ENCODE peak calls at places on chromosome 3, in eight cellular contexts. Y is GM23248; Z is type B pancreatic cell; V is activated naive CD8-positive, alpha-beta T cell treated with anti-CD3 and anti-CD28 coated beads, Interleukin-2, amount 50 U/mL, for 24 hours; B is HuH-7; Q is cardiac muscle cell; K is AG08395; C is astrocyte of the spinal cord. S is an unnamed sample.

GRCh38 chr3:45748068-45748467 is 48.3 kb downstream of the SLC6A20 start:
- DNase-seq in Z (no peak), C (no peak), Q (no peak), B (no peak), V (no peak), Y (no peak), K (no peak), S (no peak)

GRCh38 chr3:126835472-126836219 is 131.6 kb downstream of the CHCHD6 start:
- DNase-seq in K (peak; percentile 70), B (no peak), Y (peak; percentile 85), Z (no peak), C (peak; percentile 56), Q (no peak), V (no peak), S (peak; percentile 90)

GRCh38 chr3:55000546-55000945 is 72.7 kb upstream of the LRTM1 start:
- DNase-seq in Y (peak; percentile 91), C (peak; percentile 94), B (no peak), Q (peak; percentile 41), Z (no peak), V (no peak), K (peak; percentile 94), S (peak; percentile 84)

GRCh38 chr3:152316318-152316717 is 47.6 kb downstream of the MBNL1 start:
- DNase-seq in B (no peak), Y (no peak), C (no peak), V (no peak), K (no peak), Z (no peak), Q (no peak), S (no peak)

GRCh38 chr3:107198522-107199271 is 178.5 kb upstream of the CCDC54 start:
- DNase-seq in C (peak; percentile 85), V (no peak), Y (peak; percentile 52), Q (no peak), Z (no peak), B (no peak), K (peak; percentile 58), S (no peak)

GRCh38 chr3:188712257-188712924 is 459.4 kb upstream of the TPRG1 start:
- DNase-seq in Y (peak; percentile 59), B (peak; percentile 20), K (peak; percentile 48), C (peak; percentile 88), Q (no peak), Z (no peak), V (no peak), S (no peak)

GRCh38 chr3:102484384-102484783 is 49.6 kb downstream of the ZPLD1 start:
- DNase-seq in V (no peak), K (no peak), C (no peak), Q (no peak), Y (no peak), B (no peak), Z (no peak), S (peak; percentile 4)

GRCh38 chr3:129558772-129559564 is 16.0 kb downstream of the H1-8 start:
- DNase-seq in C (peak; percentile 61), V (no peak), K (peak; percentile 88), Z (no peak), Y (peak; percentile 79), B (no peak), Q (no peak), S (peak; percentile 98)

GRCh38 chr3:150956376-150956775 is 16.2 kb downstream of the CLRN1 start:
- DNase-seq in Z (no peak), B (no peak), Y (peak; percentile 73), C (peak; percentile 29), Q (no peak), V (no peak), K (peak; percentile 24), S (no peak)

GRCh38 chr3:58158427-58159153 is 52.2 kb downstream of the DNASE1L3 start:
- DNase-seq in Y (no peak), C (no peak), Q (no peak), B (no peak), K (no peak), Z (no peak), V (no peak), S (no peak)

GRCh38 chr3:133896002-133896761 is 500 bp upstream of the RAB6B start:
- DNase-seq in Z (no peak), Q (peak; percentile 20), Y (peak; percentile 41), V (no peak), K (peak; percentile 18), B (no peak), C (peak; percentile 10), S (peak; percentile 78)

GRCh38 chr3:58899159-58899952 is 150.5 kb downstream of the CFAP20DC start:
- DNase-seq in V (peak; percentile 70), Y (peak; percentile 12), K (peak; percentile 7), C (peak; percentile 1), Z (no peak), Q (peak; percentile 59), B (no peak), S (no peak)

GRCh38 chr3:38306941-38307340 is 24.8 kb downstream of the SLC22A14 start:
- DNase-seq in V (no peak), K (no peak), Z (no peak), B (no peak), C (no peak), Q (no peak), Y (no peak), S (no peak)

GRCh38 chr3:128787256-128788253 is 61.6 kb downstream of the RAB7A start:
- DNase-seq in C (peak; percentile 30), V (peak; percentile 55), Q (no peak), K (no peak), B (no peak), Y (peak; percentile 55), Z (no peak), S (no peak)

GRCh38 chr3:2540115-2540514 is 441.4 kb downstream of the CNTN4 start:
- DNase-seq in K (no peak), Y (no peak), C (no peak), Z (no peak), Q (no peak), B (no peak), V (no peak), S (no peak)

GRCh38 chr3:32414527-32415202 is 23.0 kb downstream of the CMTM7 start:
- DNase-seq in Q (no peak), B (no peak), C (peak; percentile 47), Z (no peak), K (no peak), V (no peak), Y (no peak), S (no peak)

GRCh38 chr3:113712129-113712528 is 15.7 kb upstream of the USF3 start:
- DNase-seq in V (no peak), Q (no peak), Y (no peak), Z (no peak), C (no peak), B (no peak), K (no peak), S (no peak)

GRCh38 chr3:187261541-187261969 is 30.0 kb downstream of the MASP1 start:
- DNase-seq in K (peak; percentile 70), Z (no peak), Q (no peak), Y (peak; percentile 96), C (peak; percentile 64), B (no peak), V (no peak), S (no peak)

S was measured in osteoblast.